ENCODE peak calls at places on chromosome 15, in four cellular contexts. S is ovary, F is endothelial cell of umbilical vein, U is NB4. N is an unnamed sample.

GRCh38 chr15:68650901-68651709 is 72.3 kb downstream of the CORO2B start:
- DNase-seq in U (peak), F (peak), S (peak), N (peak)

GRCh38 chr15:57607570-57608000 is 15.9 kb downstream of the MYZAP start:
- DNase-seq in U (peak), F (peak), S (no peak), N (no peak)

GRCh38 chr15:58369261-58369699 is 62.5 kb upstream of the LIPC start:
- DNase-seq in U (no peak), F (no peak), S (no peak), N (no peak)

GRCh38 chr15:40893019-40893723 is 1.1 kb upstream of the VPS18 start:
- DNase-seq in U (peak), S (no peak), F (no peak), N (no peak)

GRCh38 chr15:40272713-40273056 is 10.2 kb downstream of the ANKRD63 start:
- DNase-seq in S (no peak), F (no peak), U (no peak), N (peak)

GRCh38 chr15:39283531-39283930 is 297.3 kb upstream of the THBS1 start:
- DNase-seq in U (no peak), F (no peak), S (no peak), N (no peak)

GRCh38 chr15:40290540-40291087 is 7.8 kb upstream of the ANKRD63 start:
- DNase-seq in S (no peak), F (no peak), U (no peak), N (no peak)

GRCh38 chr15:92638291-92638708 is 17.3 kb downstream of the FAM174B start:
- DNase-seq in F (peak), U (no peak), S (no peak), N (no peak)

GRCh38 chr15:60059186-60059585 is 55.1 kb downstream of the FOXB1 start:
- DNase-seq in U (no peak), S (no peak), F (no peak), N (no peak)

GRCh38 chr15:55993804-55994539 is 560 bp upstream of the NEDD4 start:
- DNase-seq in S (no peak), U (peak), F (peak), N (no peak)

GRCh38 chr15:34773916-34774315 is 19.1 kb upstream of the GJD2 start:
- DNase-seq in S (no peak), F (no peak), U (no peak), N (no peak)

GRCh38 chr15:36106640-36107335 is 472.6 kb upstream of the CDIN1 start:
- DNase-seq in F (no peak), S (no peak), U (no peak), N (no peak)

GRCh38 chr15:80989110-80989517 is 505 bp downstream of the MESD start:
- DNase-seq in S (no peak), F (no peak), U (peak), N (no peak)

GRCh38 chr15:35089556-35089955 is 4.5 kb upstream of the NANOGP8 start:
- DNase-seq in S (no peak), F (no peak), U (no peak), N (no peak)

GRCh38 chr15:29805043-29805707 is 17.1 kb downstream of the TJP1 start:
- DNase-seq in S (no peak), U (no peak), F (peak), N (no peak)

GRCh38 chr15:49428392-49429095 is 5.5 kb downstream of the FGF7 start:
- DNase-seq in S (no peak), F (no peak), U (no peak), N (no peak)

GRCh38 chr15:58608711-58609110 is 140.8 kb downstream of the ADAM10 start:
- DNase-seq in F (no peak), S (no peak), U (no peak), N (no peak)

GRCh38 chr15:75674366-75674765 is 26.7 kb downstream of the SNX33 start:
- DNase-seq in S (no peak), F (no peak), U (no peak), N (no peak)

GRCh38 chr15:47570451-47570850 is 146.9 kb upstream of the SEMA6D start:
- DNase-seq in S (no peak), F (no peak), U (no peak), N (no peak)

GRCh38 chr15:78131295-78132021 is at the start of gene CIB2:
- DNase-seq in S (peak), F (peak), U (peak), N (peak)
- TF ChIP-seq POLR2A in S (peak), F (no peak), U (peak), N (no peak)

DNA sequence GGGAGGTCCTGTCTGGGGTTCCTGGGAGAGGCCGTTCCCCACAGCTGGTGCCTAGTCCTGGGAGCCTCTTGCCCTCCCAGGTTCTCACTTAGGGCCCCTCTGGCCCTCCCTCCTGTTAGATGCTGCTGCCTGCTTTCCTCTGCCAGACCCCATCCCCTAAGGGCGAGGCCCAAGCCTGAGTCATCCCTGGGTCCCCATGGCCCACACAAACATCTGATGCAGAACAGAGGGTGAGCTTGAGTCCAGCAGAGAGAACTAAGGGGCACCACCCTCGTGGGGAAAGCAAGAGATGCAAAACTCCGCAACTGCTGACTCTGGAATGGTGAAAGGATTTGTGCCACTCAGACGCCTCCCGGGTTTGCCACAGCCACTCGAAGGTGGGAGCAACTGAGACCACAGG is 58.8 kb upstream of the TRPM1 start:
- DNase-seq in S (no peak), F (no peak), U (no peak), N (no peak)
- TF ChIP-seq POLR2A in S (no peak), F (no peak), U (no peak), N (no peak)

DNA sequence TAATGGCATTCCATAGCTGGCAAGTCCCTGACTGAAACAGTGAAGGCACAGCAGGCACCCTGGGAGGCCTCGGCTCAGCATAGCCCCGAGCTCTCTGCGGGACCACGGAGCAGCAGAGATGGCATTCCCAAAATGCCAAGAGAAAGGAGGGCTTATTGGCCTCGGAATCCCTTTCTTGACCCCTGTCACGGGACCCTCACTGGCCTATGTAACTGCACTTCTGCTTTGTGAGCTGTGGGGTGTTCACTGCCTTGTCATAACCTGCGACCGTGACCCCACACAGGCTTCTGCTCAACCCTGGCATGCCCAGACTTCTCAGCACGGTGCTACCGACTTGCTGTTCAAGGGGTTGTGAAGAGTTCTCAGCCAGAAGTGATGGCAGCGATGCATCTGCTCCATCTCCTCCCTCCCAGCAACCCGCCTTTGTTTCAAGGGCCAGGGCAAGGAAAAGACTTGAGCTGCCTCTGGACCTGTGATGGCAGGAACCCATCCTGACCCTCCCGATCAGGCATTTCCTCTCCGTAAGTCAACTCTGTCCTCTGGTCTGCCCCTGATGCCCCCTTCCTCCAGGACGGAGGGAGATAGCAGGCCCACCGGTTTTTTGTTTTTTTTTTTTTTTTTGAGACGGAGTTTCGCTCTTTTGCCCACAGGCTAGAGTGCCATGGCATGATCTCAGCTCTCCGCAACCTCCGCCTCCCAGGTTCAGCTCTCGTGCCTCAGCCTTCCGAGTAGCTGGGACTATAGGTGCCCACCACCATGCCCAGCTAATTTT is 30.5 kb downstream of the EHD4 start:
- DNase-seq in S (no peak), U (no peak), F (no peak), N (no peak)
- TF ChIP-seq POLR2A in S (no peak), U (no peak), F (no peak), N (no peak)

GRCh38 chr15:22263738-22264137 is 183.4 kb downstream of the OR4M2 start:
- DNase-seq in U (no peak), S (no peak), F (no peak), N (no peak)

GRCh38 chr15:22259881-22260421 is 179.6 kb downstream of the OR4M2 start:
- DNase-seq in F (no peak), U (no peak), S (no peak), N (no peak)

GRCh38 chr15:22265056-22265945 is 185.0 kb downstream of the OR4M2 start:
- DNase-seq in U (no peak), F (no peak), S (no peak), N (no peak)

GRCh38 chr15:22265961-22266360 is 185.6 kb downstream of the OR4M2 start:
- DNase-seq in F (no peak), U (no peak), S (no peak), N (no peak)

DNA sequence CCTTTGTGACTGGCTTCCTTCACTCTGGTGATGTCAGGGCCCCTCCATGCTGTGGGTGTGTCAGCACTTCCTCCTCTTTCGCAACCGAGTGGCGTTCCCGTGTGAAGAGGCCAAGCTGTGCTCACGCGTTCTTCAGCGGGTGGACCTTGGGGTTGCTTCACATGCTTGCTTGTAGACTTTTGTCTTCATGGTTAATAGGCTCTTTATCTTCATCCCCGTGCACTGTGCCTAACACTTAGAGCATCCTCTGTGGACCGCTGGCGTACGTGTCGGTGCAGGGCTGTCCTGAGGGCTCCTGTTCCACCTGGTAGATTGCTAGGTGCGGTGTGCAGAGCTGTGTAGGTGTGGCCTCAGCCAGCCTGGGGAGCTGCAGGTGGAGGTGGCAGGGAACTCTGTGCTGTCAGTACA is 182.3 kb downstream of the OR4M2 start:
- DNase-seq in U (peak), F (no peak), S (no peak), N (no peak)
- TF ChIP-seq POLR2A in U (no peak), F (no peak), S (no peak), N (no peak)

GRCh38 chr15:70274908-70275307 is 177.2 kb upstream of the TLE3 start:
- DNase-seq in U (no peak), F (no peak), S (no peak), N (no peak)
- TF ChIP-seq POLR2A in U (no peak), F (no peak), S (no peak), N (no peak)

N was measured in erythroblast.